ENCODE peak calls at places on chromosomes 12 and 14, in seven cellular contexts. O is RWPE2, P is colonic mucosa, Z is cardiac muscle cell, X is lower lobe of right lung, H is H1, Y is mucosa of descending colon. M is an unnamed sample.
A peak's percentile ranks its signal among the peaks of the same experiment; 100 is the strongest.

GRCh38 chr12:464484-465267 is 4.9 kb downstream of the B4GALNT3 start:
- DNase-seq in H (no peak), P (no peak), Z (no peak), Y (no peak), X (no peak), O (no peak), M (no peak)

GRCh38 chr12:90235642-90236041 is 527.0 kb upstream of the ATP2B1 start:
- DNase-seq in Z (peak; percentile 40), O (peak; percentile 68), P (no peak), H (no peak), Y (no peak), X (no peak), M (no peak)

GRCh38 chr12:113334786-113335539 is at the start of gene SLC8B1:
- DNase-seq in P (peak; percentile 94), Y (peak; percentile 91), X (peak; percentile 93), O (peak; percentile 82), Z (peak; percentile 85), H (peak; percentile 99), M (peak; percentile 13)

GRCh38 chr12:40224439-40225291 is at the start of gene LRRK2:
- DNase-seq in X (peak; percentile 95), O (peak; percentile 43), Z (peak; percentile 73), P (peak; percentile 60), H (peak; percentile 63), Y (peak; percentile 89), M (peak; percentile 25)

GRCh38 chr12:25266522-25266921 is 15.8 kb upstream of the KRAS start:
- DNase-seq in O (no peak), X (no peak), H (no peak), Y (no peak), P (no peak), Z (peak; percentile 20), M (no peak)

GRCh38 chr12:1796515-1797010 is 23.8 kb upstream of the LRTM2 start:
- DNase-seq in Z (no peak), Y (peak; percentile 82), H (peak; percentile 61), P (peak; percentile 57), O (peak; percentile 68), X (peak; percentile 70), M (no peak)

GRCh38 chr14:104197449-104198247 is 59.3 kb downstream of the KIF26A start:
- DNase-seq in O (no peak), P (no peak), Y (no peak), H (no peak), X (no peak), Z (no peak), M (no peak)

GRCh38 chr12:132783917-132784531 is 22.4 kb upstream of the ANKLE2 start:
- DNase-seq in Z (no peak), Y (no peak), P (peak; percentile 29), X (no peak), H (no peak), O (no peak), M (no peak)

GRCh38 chr12:43285248-43285647 is 266.8 kb downstream of the ADAMTS20 start:
- DNase-seq in P (no peak), Z (peak; percentile 85), X (no peak), Y (no peak), H (no peak), O (no peak), M (no peak)

GRCh38 chr14:30894923-30895515 is 20.7 kb downstream of the COCH start:
- DNase-seq in Z (no peak), O (no peak), X (no peak), Y (no peak), P (no peak), H (no peak), M (no peak)

GRCh38 chr12:132458441-132459225 is 31.3 kb upstream of the FBRSL1 start:
- DNase-seq in Z (no peak), Y (no peak), H (no peak), P (no peak), O (no peak), X (no peak), M (no peak)

GRCh38 chr12:124385219-124385969 is 90.5 kb downstream of the RFLNA start:
- DNase-seq in X (no peak), Y (no peak), H (no peak), P (no peak), O (peak; percentile 92), Z (peak; percentile 68), M (no peak)

GRCh38 chr14:52266782-52267181 is 716 bp upstream of the PTGDR start:
- DNase-seq in H (no peak), P (peak; percentile 24), O (no peak), Z (peak; percentile 74), X (no peak), Y (no peak), M (no peak)

GRCh38 chr12:97151481-97151880 is 244.4 kb downstream of the NEDD1 start:
- DNase-seq in Y (no peak), O (no peak), P (no peak), X (no peak), Z (no peak), H (no peak), M (no peak)

GRCh38 chr12:738712-739111 is 13.7 kb upstream of the WNK1 start:
- DNase-seq in Y (no peak), X (no peak), O (no peak), P (no peak), Z (no peak), H (no peak), M (no peak)

GRCh38 chr12:27779416-27779815 is 617 bp upstream of the KLHL42 start:
- DNase-seq in Y (no peak), P (peak; percentile 33), X (no peak), Z (no peak), H (no peak), O (no peak), M (no peak)

GRCh38 chr14:72558721-72559120 is 335.2 kb downstream of the DPF3 start:
- DNase-seq in Y (no peak), X (no peak), O (no peak), H (no peak), Z (peak; percentile 13), P (no peak), M (no peak)

GRCh38 chr12:55619352-55620138 is 17.1 kb upstream of the OR10P1 start:
- DNase-seq in Z (peak; percentile 94), P (peak; percentile 72), H (peak; percentile 54), O (no peak), Y (no peak), X (no peak), M (no peak)

GRCh38 chr12:1630827-1631591 is 2.0 kb downstream of the WNT5B start:
- DNase-seq in Y (no peak), P (no peak), H (peak; percentile 63), X (no peak), Z (peak; percentile 47), O (no peak), M (no peak)

GRCh38 chr14:67387195-67387594 is 24.8 kb downstream of the PLEK2 start:
- DNase-seq in P (no peak), X (no peak), H (no peak), Y (no peak), Z (no peak), O (no peak), M (no peak)

GRCh38 chr12:28096649-28097048 is 93.6 kb upstream of the CCDC91 start:
- DNase-seq in O (no peak), P (no peak), X (no peak), Z (no peak), H (no peak), Y (no peak), M (no peak)

GRCh38 chr14:38866461-38866860 is 236.6 kb downstream of the SEC23A start:
- DNase-seq in O (no peak), X (no peak), P (no peak), H (no peak), Y (no peak), Z (no peak), M (no peak)

GRCh38 chr14:53613404-53614253 is 343.0 kb downstream of the BMP4 start:
- DNase-seq in H (no peak), O (peak; percentile 70), Y (no peak), Z (no peak), P (peak; percentile 39), X (no peak), M (no peak)

GRCh38 chr12:68786929-68787328 is 21.0 kb upstream of the MDM2 start:
- DNase-seq in X (no peak), Y (no peak), P (no peak), H (no peak), Z (no peak), O (no peak), M (no peak)
- TF ChIP-seq CTCF in X (no peak), Y (no peak), P (no peak), H (no peak), Z (no peak), O (peak; percentile 25), M (no peak)

GRCh38 chr12:109996483-109996853 is 300 bp upstream of the GIT2 start:
- DNase-seq in O (no peak), H (no peak), P (no peak), X (no peak), Z (no peak), Y (no peak), M (no peak)
- H3K4me3 ChIP-seq in O (peak overlapping the region; percentile 67), H (peak overlapping the region; percentile 81), P (peak overlapping the region; percentile 90), X (peak overlapping the region; percentile 98), Z (peak overlapping the region; percentile 73), Y (peak overlapping the region; percentile 96), M (peak overlapping the region; percentile 99)

DNA sequence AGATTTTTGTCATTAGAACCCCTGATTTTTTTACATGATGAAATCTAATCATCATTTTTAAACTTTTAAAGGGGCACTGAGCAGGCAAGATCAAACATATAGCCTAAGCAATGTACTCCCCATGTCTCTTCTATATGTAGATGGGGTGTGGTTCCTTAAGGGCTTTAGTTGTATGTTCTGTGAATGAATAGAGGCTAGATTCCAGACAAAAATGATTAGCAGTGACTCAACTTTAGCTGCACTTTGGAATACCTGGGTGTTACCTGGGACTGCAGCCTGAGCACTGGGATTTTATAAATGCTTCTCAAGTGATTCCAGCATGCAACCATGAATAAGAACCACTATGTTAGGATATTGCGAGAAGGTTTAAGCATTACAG is 256.7 kb upstream of the PLEKHG7 start:
- DNase-seq in X (no peak), Z (no peak), O (no peak), Y (no peak), H (no peak), P (no peak), M (no peak)
- H3K4me1 ChIP-seq in X (no peaks in the 10 kb centered on the region), Z (no peaks in the 10 kb centered on the region), O (peaks cover 8% of the 10 kb centered on the region), Y (no peaks in the 10 kb centered on the region), H (no peaks in the 10 kb centered on the region), P (no peaks in the 10 kb centered on the region), M (peaks cover 8% of the 10 kb centered on the region)

DNA sequence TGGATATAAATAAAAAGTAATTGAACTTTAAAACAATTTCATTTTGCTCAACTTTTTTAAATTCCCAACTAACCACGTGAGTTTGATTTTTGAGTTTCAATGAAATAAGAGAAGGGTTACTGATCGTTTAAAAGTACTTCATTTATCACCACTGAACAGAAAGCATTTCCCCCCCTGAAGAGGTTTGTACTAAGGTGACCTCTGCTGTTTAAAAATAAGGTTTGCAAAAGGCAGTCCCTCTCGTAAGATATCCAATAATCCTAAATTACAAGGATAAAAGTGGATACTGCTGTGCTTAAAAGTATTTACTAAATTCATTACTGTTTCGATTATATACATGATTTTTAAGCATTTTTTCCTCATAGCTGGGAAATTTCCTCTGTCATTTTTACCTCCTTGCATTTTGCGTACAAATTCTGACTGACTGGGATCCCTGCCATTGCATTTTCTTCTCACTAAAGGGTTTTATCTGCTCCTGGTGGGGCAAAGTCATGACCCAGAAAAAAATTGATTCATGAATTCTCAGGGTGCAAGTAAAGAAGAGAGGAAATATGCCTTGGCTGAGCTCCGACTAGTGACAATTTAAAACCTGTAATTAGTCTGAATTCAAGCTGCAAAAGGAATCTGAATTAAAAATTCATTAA is 463.8 kb downstream of the PRKD1 start:
- DNase-seq in X (no peak), Y (no peak), H (no peak), O (no peak), Z (peak; percentile 36), P (no peak), M (no peak)
- TF ChIP-seq CTCF in X (no peak), Y (no peak), H (no peak), O (peak; percentile 66), Z (peak; percentile 27), P (no peak), M (no peak)